ENCODE peak calls at places on chromosomes 13 and 19, in four cellular contexts. F, V, J and S are unnamed samples.

GRCh38 chr13:43232866-43233265 is 209.5 kb downstream of the DNAJC15 start:
- DNase-seq in F (no peak), V (no peak), J (no peak), S (no peak)

GRCh38 chr19:41707871-41708371 is 505 bp upstream of the CEACAM5 start:
- DNase-seq in F (no peak), V (no peak), J (no peak), S (no peak)

GRCh38 chr13:44108345-44108858 is 228.7 kb downstream of the LACC1 start:
- DNase-seq in F (no peak), V (no peak), J (no peak), S (no peak)

GRCh38 chr19:49689133-49690072 is at the start of gene ADM5:
- DNase-seq in F (no peak), V (peak; percentile 78), J (no peak), S (peak; percentile 70)

GRCh38 chr19:41330946-41331678 is 21.1 kb downstream of the CCDC97 start:
- DNase-seq in F (no peak), V (no peak), J (no peak), S (no peak)

GRCh38 chr13:32657309-32657708 is 71.1 kb downstream of the PDS5B start:
- DNase-seq in F (no peak), V (no peak), J (no peak), S (no peak)

GRCh38 chr13:98576215-98576945 is 527 bp downstream of the STK24 start:
- DNase-seq in F (peak; percentile 8), V (peak; percentile 31), J (peak; percentile 34), S (peak; percentile 58)

GRCh38 chr19:14114854-14115253 is 2.7 kb downstream of the PRKACA start:
- DNase-seq in F (no peak), V (no peak), J (no peak), S (no peak)

GRCh38 chr13:45393941-45394570 is 24.1 kb downstream of the SLC25A30 start:
- DNase-seq in F (no peak), V (peak; percentile 48), J (no peak), S (peak; percentile 65)

GRCh38 chr19:46945668-46946067 is 74.0 kb upstream of the NPAS1 start:
- DNase-seq in F (no peak), V (no peak), J (no peak), S (no peak)

GRCh38 chr13:50130686-50131051 is 115.4 kb downstream of the KCNRG start:
- DNase-seq in F (no peak), V (no peak), J (no peak), S (peak; percentile 42)

GRCh38 chr13:75365724-75366173 is 116.2 kb downstream of the TBC1D4 start:
- DNase-seq in F (no peak), V (no peak), J (no peak), S (peak; percentile 12)

GRCh38 chr13:22505489-22505888 is 675.3 kb upstream of the SGCG start:
- DNase-seq in F (no peak), V (no peak), J (no peak), S (no peak)

GRCh38 chr13:41842029-41842428 is 118.9 kb downstream of the VWA8 start:
- DNase-seq in F (no peak), V (no peak), J (no peak), S (no peak)

GRCh38 chr13:94550030-94550738 is 45.8 kb downstream of the TGDS start:
- DNase-seq in F (no peak), V (no peak), J (no peak), S (no peak)

GRCh38 chr13:80239571-80240255 is 101.2 kb downstream of the SPRY2 start:
- DNase-seq in F (no peak), V (no peak), J (no peak), S (no peak)

GRCh38 chr13:62280590-62280989 is 864.9 kb upstream of the PCDH20 start:
- DNase-seq in F (no peak), V (no peak), J (no peak), S (no peak)

GRCh38 chr19:33248954-33249613 is 23.4 kb upstream of the SLC7A10 start:
- DNase-seq in F (no peak), V (no peak), J (no peak), S (no peak)

GRCh38 chr13:32248789-32249188 is 66.4 kb downstream of the ZAR1L start:
- DNase-seq in F (no peak), V (no peak), J (no peak), S (no peak)

GRCh38 chr13:47463726-47464125 is 537.3 kb downstream of the SUCLA2 start:
- DNase-seq in F (no peak), V (no peak), J (no peak), S (no peak)

GRCh38 chr19:46953955-46954501 is 65.6 kb upstream of the NPAS1 start:
- DNase-seq in F (no peak), V (no peak), J (no peak), S (no peak)

GRCh38 chr13:109880371-109881346 is 94.3 kb upstream of the IRS2 start:
- DNase-seq in F (no peak), V (no peak), J (no peak), S (no peak)

GRCh38 chr19:12042893-12043292 is 7.4 kb upstream of the ZNF433 start:
- DNase-seq in F (no peak), V (no peak), J (no peak), S (no peak)